ENCODE peak calls at places on chromosome 20, in six cellular contexts. Q, N, P, M, I and T are unnamed samples.

GRCh38 chr20:5784735-5785134 is 34.5 kb downstream of the SHLD1 start:
- DNase-seq in M (no peak), I (no peak), Q (peak; percentile 31), P (no peak), N (no peak), T (no peak)

GRCh38 chr20:53208110-53208908 is 236.2 kb downstream of the TSHZ2 start:
- DNase-seq in Q (no peak), M (peak; percentile 77), I (no peak), P (no peak), N (peak; percentile 13), T (peak; percentile 65)

GRCh38 chr20:44154521-44155001 is 32.4 kb downstream of the JPH2 start:
- DNase-seq in Q (no peak), M (peak; percentile 40), P (no peak), N (no peak), I (peak; percentile 85), T (no peak)

GRCh38 chr20:61159940-61160688 is 91.9 kb upstream of the CDH4 start:
- DNase-seq in P (no peak), N (peak; percentile 45), I (no peak), M (no peak), Q (no peak), T (no peak)

GRCh38 chr20:62210496-62210855 is 9.6 kb downstream of the HRH3 start:
- DNase-seq in M (no peak), N (no peak), P (no peak), I (no peak), Q (no peak), T (no peak)

GRCh38 chr20:3706774-3707507 is 5.5 kb downstream of the SIGLEC1 start:
- DNase-seq in P (no peak), N (no peak), I (peak; percentile 81), M (no peak), Q (peak; percentile 46), T (peak; percentile 36)

GRCh38 chr20:25259358-25259757 is 11.5 kb downstream of the PYGB start:
- DNase-seq in P (no peak), I (no peak), N (no peak), M (no peak), Q (no peak), T (no peak)

GRCh38 chr20:2385026-2385425 is 4.3 kb downstream of the TGM6 start:
- DNase-seq in Q (no peak), M (no peak), N (no peak), P (no peak), I (peak; percentile 72), T (no peak)

GRCh38 chr20:38302721-38303120 is 1.2 kb upstream of the BPI start:
- DNase-seq in M (peak; percentile 60), P (no peak), I (no peak), Q (no peak), N (no peak), T (peak; percentile 74)

GRCh38 chr20:409697-410559 is 1.8 kb downstream of the RBCK1 start:
- DNase-seq in P (no peak), M (no peak), N (no peak), Q (no peak), I (no peak), T (no peak)

GRCh38 chr20:6613280-6613861 is 154.1 kb upstream of the BMP2 start:
- DNase-seq in P (no peak), M (no peak), Q (peak; percentile 71), I (no peak), N (no peak), T (no peak)

GRCh38 chr20:24965065-24965919 is 16.2 kb downstream of the CST7 start:
- DNase-seq in P (no peak), Q (no peak), I (no peak), M (no peak), N (no peak), T (no peak)

GRCh38 chr20:62020935-62021701 is 44.6 kb downstream of the TAF4 start:
- DNase-seq in Q (no peak), I (peak; percentile 72), N (no peak), P (no peak), M (peak; percentile 28), T (peak; percentile 65)

GRCh38 chr20:44707259-44707580 is 7.9 kb upstream of the CCN5 start:
- DNase-seq in Q (no peak), P (no peak), M (no peak), N (no peak), I (no peak), T (no peak)

GRCh38 chr20:15603978-15604377 is 969.3 kb downstream of the KIF16B start:
- DNase-seq in N (no peak), Q (no peak), P (no peak), M (no peak), I (no peak), T (no peak)

GRCh38 chr20:55174172-55174571 is 698.8 kb downstream of the DOK5 start:
- DNase-seq in N (no peak), Q (no peak), P (no peak), M (no peak), I (no peak), T (no peak)

GRCh38 chr20:61353261-61353995 is 101.4 kb downstream of the CDH4 start:
- DNase-seq in Q (no peak), N (no peak), I (peak; percentile 9), M (no peak), P (no peak), T (no peak)

GRCh38 chr20:20695250-20695816 is 17.1 kb downstream of the RALGAPA2 start:
- DNase-seq in M (no peak), I (no peak), N (no peak), P (no peak), Q (no peak), T (no peak)

GRCh38 chr20:13302647-13303425 is 81.8 kb downstream of the ISM1 start:
- DNase-seq in P (no peak), M (peak; percentile 52), I (peak; percentile 60), Q (peak; percentile 73), N (peak; percentile 44), T (peak; percentile 70)

DNA sequence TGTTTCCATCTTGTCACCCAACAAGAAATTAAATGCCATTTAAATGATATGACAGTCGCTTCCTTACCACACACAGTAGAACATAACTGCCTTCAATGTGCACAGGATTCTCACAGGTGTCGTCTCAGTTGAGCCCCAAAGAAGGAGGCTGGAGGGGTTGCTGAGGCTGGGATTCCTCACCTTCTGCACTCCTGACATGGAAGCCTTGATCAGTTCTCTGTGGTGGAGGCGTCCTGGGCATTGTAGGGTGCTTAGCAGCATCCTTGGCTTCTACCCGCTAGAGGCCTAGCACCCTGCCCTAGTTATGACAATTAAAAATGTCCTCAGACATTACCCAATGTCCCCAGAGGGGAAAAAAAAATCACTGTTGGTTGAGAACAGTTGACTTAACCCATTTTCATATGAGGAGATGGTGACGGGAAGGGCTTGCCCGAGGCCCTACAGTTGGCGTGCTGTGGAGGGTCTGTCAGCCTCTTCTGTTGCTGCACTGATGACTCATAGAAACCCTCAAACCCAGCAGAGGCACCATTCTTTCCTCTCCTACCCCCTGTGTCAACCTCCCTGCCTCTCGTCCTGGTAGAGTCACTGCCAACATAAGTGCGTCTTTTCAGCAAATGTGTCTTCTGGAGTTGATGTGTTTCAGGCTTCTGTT is 19.3 kb upstream of the ZNF831 start:
- DNase-seq in Q (no peak), P (no peak), I (no peak), N (no peak), M (no peak), T (no peak)
- H3K36me3 ChIP-seq in Q (no peaks in the 10 kb centered on the region), P (no peaks in the 10 kb centered on the region), I (no peaks in the 10 kb centered on the region), N (no peaks in the 10 kb centered on the region), M (no peaks in the 10 kb centered on the region), T (no peaks in the 10 kb centered on the region)

GRCh38 chr20:57369601-57370000 is 18.5 kb downstream of the RAE1 start:
- DNase-seq in P (no peak), N (no peak), M (no peak), I (no peak), Q (no peak), T (no peak)
- H3K36me3 ChIP-seq in P (peaks cover 35% of the 10 kb centered on the region), N (peaks cover 86% of the 10 kb centered on the region), M (peaks cover 18% of the 10 kb centered on the region), I (peaks cover 78% of the 10 kb centered on the region), Q (peaks cover 92% of the 10 kb centered on the region), T (peaks cover 44% of the 10 kb centered on the region)

DNA sequence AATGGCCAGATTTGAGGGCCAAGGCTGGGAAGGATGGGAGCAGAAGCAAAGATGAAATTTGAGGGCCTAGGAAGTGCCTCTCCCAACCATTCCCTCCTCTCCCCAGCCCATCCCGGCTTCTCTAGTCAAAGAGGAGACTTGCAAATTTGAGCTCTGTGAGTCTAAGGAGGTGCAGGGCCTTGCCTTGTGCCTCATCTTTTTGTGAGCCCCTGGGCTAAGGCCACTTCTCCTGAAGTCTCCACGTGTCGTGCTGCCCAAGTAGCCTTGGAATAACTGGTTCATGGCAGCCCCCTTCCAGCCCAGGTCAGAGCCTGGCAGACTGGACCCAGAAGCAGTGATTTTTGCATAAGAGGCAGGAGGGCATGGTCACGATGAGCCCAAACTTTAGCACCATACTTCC is 6.7 kb downstream of the PTGIS start:
- DNase-seq in I (peak; percentile 33), Q (no peak), M (no peak), N (no peak), P (no peak), T (no peak)
- H3K36me3 ChIP-seq in I (peaks cover 11% of the 10 kb centered on the region), Q (no peaks in the 10 kb centered on the region), M (peaks cover 4% of the 10 kb centered on the region), N (no peaks in the 10 kb centered on the region), P (no peaks in the 10 kb centered on the region), T (no peaks in the 10 kb centered on the region)

DNA sequence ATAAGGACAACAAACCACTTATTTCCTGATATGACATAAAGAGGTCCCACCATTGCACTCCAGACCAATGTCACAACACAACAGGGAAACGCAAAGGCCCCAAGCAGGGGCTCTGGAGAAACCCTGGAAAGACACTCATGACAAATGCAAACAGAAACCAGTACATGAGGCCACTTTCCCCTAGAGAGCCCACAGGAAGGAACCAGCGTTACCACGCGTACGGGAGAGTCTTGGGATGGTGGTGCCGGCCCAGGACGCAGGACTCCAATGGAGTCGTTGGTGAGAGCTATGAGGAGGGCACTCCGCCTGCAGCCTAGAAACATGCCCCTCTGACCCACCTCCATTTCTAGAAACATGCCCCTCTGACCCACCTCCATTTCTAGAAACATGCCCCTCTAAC is 20.2 kb downstream of the GMEB2 start:
- DNase-seq in M (no peak), Q (no peak), I (no peak), P (no peak), N (no peak), T (no peak)
- H3K36me3 ChIP-seq in M (no peaks in the 10 kb centered on the region), Q (peaks cover 8% of the 10 kb centered on the region), I (peaks cover 13% of the 10 kb centered on the region), P (peaks cover 10% of the 10 kb centered on the region), N (no peaks in the 10 kb centered on the region), T (peaks cover 5% of the 10 kb centered on the region)

GRCh38 chr20:37222086-37222485 is 39.5 kb downstream of the GHRH start:
- DNase-seq in P (no peak), I (no peak), M (no peak), Q (no peak), N (no peak), T (no peak)
- H3K36me3 ChIP-seq in P (peaks cover 22% of the 10 kb centered on the region), I (peaks cover 37% of the 10 kb centered on the region), M (peaks cover 21% of the 10 kb centered on the region), Q (peaks cover 54% of the 10 kb centered on the region), N (peaks cover 30% of the 10 kb centered on the region), T (peaks cover 30% of the 10 kb centered on the region)

GRCh38 chr20:33629979-33630378 is 32.1 kb upstream of the C20orf144 start:
- DNase-seq in I (no peak), Q (no peak), P (no peak), N (no peak), M (no peak), T (no peak)
- H3K36me3 ChIP-seq in I (peaks cover 10% of the 10 kb centered on the region), Q (no peaks in the 10 kb centered on the region), P (peaks cover 4% of the 10 kb centered on the region), N (peaks cover 62% of the 10 kb centered on the region), M (no peaks in the 10 kb centered on the region), T (peaks cover 11% of the 10 kb centered on the region)